ENCODE peak calls at places on chromosomes 2 and 18, in four cellular contexts. I is stimulated activated CD8-positive, alpha-beta memory T cell treated with anti-CD3 and anti-CD28 coated beads, Interleukin-7, amount 100 ng/mL, for 1 hour; T is naive B cell; R is T-helper 17 cell. M is an unnamed sample.

GRCh38 chr2:219073413-219074129 is 12.8 kb upstream of the IHH start:
- DNase-seq in I (no peak), T (no peak), R (no peak), M (no peak)

GRCh38 chr2:120738786-120739771 is 3.4 kb downstream of the GLI2 start:
- DNase-seq in T (no peak), I (no peak), R (no peak), M (no peak)

GRCh38 chr2:16184945-16185660 is 244.8 kb downstream of the MYCN start:
- DNase-seq in I (no peak), R (no peak), T (no peak), M (no peak)

GRCh38 chr2:236753611-236754010 is 184.0 kb downstream of the ACKR3 start:
- DNase-seq in I (no peak), T (no peak), R (no peak), M (peak)

GRCh38 chr2:215280326-215280725 is 31.5 kb upstream of the ATIC start:
- DNase-seq in R (no peak), T (no peak), I (no peak), M (no peak)

GRCh38 chr2:84924173-84925106 is 19.0 kb downstream of the TMSB10 start:
- DNase-seq in T (no peak), R (no peak), I (no peak), M (no peak)

GRCh38 chr18:13608791-13609552 is 117.4 kb downstream of the FAM210A start:
- DNase-seq in T (no peak), R (no peak), I (no peak), M (no peak)

GRCh38 chr2:43349944-43350343 is 123.5 kb upstream of the ZFP36L2 start:
- DNase-seq in I (no peak), T (no peak), R (no peak), M (no peak)

GRCh38 chr2:2331905-2332280 is 818 bp upstream of the MYT1L start:
- DNase-seq in R (no peak), I (no peak), T (no peak), M (peak)

GRCh38 chr2:112714836-112715631 is 5.8 kb upstream of the NT5DC4 start:
- DNase-seq in R (no peak), T (no peak), I (no peak), M (no peak)

GRCh38 chr2:234555161-234555560 is 58.3 kb upstream of the ARL4C start:
- DNase-seq in R (no peak), T (no peak), I (no peak), M (no peak)

GRCh38 chr2:85324639-85325465 is 2.9 kb downstream of the TGOLN2 start:
- DNase-seq in R (no peak), T (no peak), I (no peak), M (no peak)

GRCh38 chr2:1640301-1641135 is 103.8 kb downstream of the PXDN start:
- DNase-seq in R (no peak), T (no peak), I (no peak), M (no peak)

GRCh38 chr2:30356061-30356460 is 91.0 kb upstream of the LCLAT1 start:
- DNase-seq in R (no peak), I (no peak), T (no peak), M (no peak)

GRCh38 chr2:153871231-153872221 is at the start of gene GALNT13:
- DNase-seq in T (no peak), I (no peak), R (no peak), M (peak)

GRCh38 chr2:39435254-39435653 is 1.8 kb downstream of the MAP4K3 start:
- DNase-seq in T (no peak), I (no peak), R (no peak), M (no peak)

GRCh38 chr2:211690736-211691135 is 847.9 kb downstream of the ERBB4 start:
- DNase-seq in R (no peak), I (no peak), T (no peak), M (no peak)

GRCh38 chr2:85974395-85974794 is 85.6 kb upstream of the ST3GAL5 start:
- DNase-seq in R (no peak), I (no peak), T (no peak), M (no peak)

GRCh38 chr2:112110966-112111365 is 27.2 kb upstream of the FBLN7 start:
- DNase-seq in T (no peak), I (no peak), R (no peak), M (no peak)

GRCh38 chr2:78355967-78356366 is 669.5 kb upstream of the REG3G start:
- DNase-seq in R (no peak), T (no peak), I (no peak), M (no peak)

GRCh38 chr18:22031581-22031980 is 137.8 kb upstream of the GATA6 start:
- DNase-seq in T (no peak), I (no peak), R (no peak), M (no peak)

GRCh38 chr2:37230581-37230980 is 815 bp downstream of the CEBPZ start:
- DNase-seq in T (no peak), I (no peak), R (no peak), M (no peak)

GRCh38 chr18:43751203-43751602 is 473.9 kb upstream of the SYT4 start:
- DNase-seq in T (no peak), I (no peak), R (no peak), M (no peak)

GRCh38 chr18:76686737-76687231 is 135.6 kb upstream of the ZNF236 start:
- DNase-seq in T (no peak), R (no peak), I (no peak), M (no peak)